ENCODE peak calls at places on chromosomes 2 and 18, in six cellular contexts. D, G, J, R, I and H are unnamed samples.
A peak's percentile ranks its signal among the peaks of the same experiment; 100 is the strongest.

GRCh38 chr2:216109962-216110614 is 940 bp downstream of the XRCC5 start:
- DNase-seq in G (peak; percentile 36), R (no peak), J (no peak), D (no peak), I (no peak), H (no peak)

GRCh38 chr2:60213865-60214657 is 339.4 kb downstream of the BCL11A start:
- DNase-seq in I (no peak), G (peak; percentile 10), D (peak; percentile 80), R (peak; percentile 59), J (peak; percentile 90), H (no peak)

GRCh38 chr2:211347328-211347727 is 790.9 kb downstream of the CPS1 start:
- DNase-seq in J (no peak), I (no peak), R (no peak), G (peak; percentile 18), D (no peak), H (no peak)

GRCh38 chr2:146986161-146986560 is 858.7 kb upstream of the ACVR2A start:
- DNase-seq in J (no peak), R (no peak), G (no peak), I (no peak), D (no peak), H (peak; percentile 25)

GRCh38 chr2:186308347-186308746 is 177.7 kb upstream of the ZC3H15 start:
- DNase-seq in J (no peak), I (no peak), R (no peak), D (no peak), G (no peak), H (peak; percentile 49)

GRCh38 chr2:239157269-239157668 is 243.6 kb downstream of the HDAC4 start:
- DNase-seq in J (no peak), I (no peak), R (peak; percentile 47), G (no peak), D (peak; percentile 44), H (no peak)

GRCh38 chr2:217923007-217923686 is 79.6 kb downstream of the TNS1 start:
- DNase-seq in I (no peak), G (no peak), D (no peak), J (no peak), R (no peak), H (no peak)

GRCh38 chr2:105857076-105857740 is 112.5 kb downstream of the NCK2 start:
- DNase-seq in G (no peak), I (no peak), J (no peak), D (no peak), R (no peak), H (no peak)

GRCh38 chr2:201633862-201634261 is 9.4 kb downstream of the TMEM237 start:
- DNase-seq in I (no peak), J (no peak), D (no peak), R (no peak), G (no peak), H (no peak)

GRCh38 chr2:66509326-66509811 is 74.4 kb downstream of the MEIS1 start:
- DNase-seq in D (no peak), G (no peak), J (no peak), I (peak; percentile 19), R (no peak), H (no peak)

GRCh38 chr18:54254265-54254758 is 15.0 kb upstream of the POLI start:
- DNase-seq in G (peak; percentile 53), D (peak; percentile 23), J (peak; percentile 67), I (no peak), R (no peak), H (no peak)

GRCh38 chr18:72542993-72543361 is 1.2 kb downstream of the CBLN2 start:
- DNase-seq in D (no peak), J (no peak), G (no peak), R (no peak), I (no peak), H (no peak)

GRCh38 chr2:202376460-202377307 is 557 bp downstream of the BMPR2 start:
- DNase-seq in D (peak; percentile 61), R (peak; percentile 73), J (peak; percentile 38), G (peak; percentile 48), I (no peak), H (no peak)

GRCh38 chr2:84959045-84959493 is 11.9 kb upstream of the KCMF1 start:
- DNase-seq in R (peak; percentile 42), J (peak; percentile 14), I (no peak), G (peak; percentile 82), D (no peak), H (peak; percentile 73)

GRCh38 chr2:23940262-23940975 is at the start of gene UBXN2A:
- DNase-seq in R (peak; percentile 90), I (no peak), G (peak; percentile 85), D (peak; percentile 74), J (peak; percentile 79), H (no peak)

GRCh38 chr18:9103488-9103887 is 989 bp downstream of the NDUFV2 start:
- DNase-seq in D (no peak), G (no peak), I (no peak), J (no peak), R (no peak), H (no peak)

GRCh38 chr2:222423632-222424280 is 587 bp upstream of the SGPP2 start:
- DNase-seq in G (no peak), R (no peak), J (no peak), D (no peak), I (no peak), H (peak; percentile 96)

GRCh38 chr2:236194786-236195185 is 26.6 kb upstream of the GBX2 start:
- DNase-seq in G (no peak), I (no peak), D (no peak), R (no peak), J (no peak), H (no peak)

GRCh38 chr18:61554946-61555361 is 221.7 kb downstream of the CDH20 start:
- DNase-seq in R (no peak), J (no peak), G (no peak), D (no peak), I (no peak), H (no peak)

GRCh38 chr2:234395801-234396478 is 100.9 kb downstream of the ARL4C start:
- DNase-seq in D (no peak), J (peak; percentile 15), R (no peak), I (no peak), G (no peak), H (no peak)

GRCh38 chr2:121479882-121480522 is 50.7 kb upstream of the RNU4ATAC start:
- DNase-seq in J (peak; percentile 76), D (peak; percentile 79), R (no peak), G (peak; percentile 49), I (no peak), H (peak; percentile 59)

GRCh38 chr2:24642351-24642750 is 150.8 kb downstream of the PTRHD1 start:
- DNase-seq in G (no peak), J (no peak), D (no peak), R (no peak), I (no peak), H (no peak)

GRCh38 chr2:45699032-45699658 is 47.7 kb downstream of the PRKCE start:
- DNase-seq in D (no peak), G (no peak), I (peak; percentile 39), R (no peak), J (no peak), H (peak; percentile 52)

DNA sequence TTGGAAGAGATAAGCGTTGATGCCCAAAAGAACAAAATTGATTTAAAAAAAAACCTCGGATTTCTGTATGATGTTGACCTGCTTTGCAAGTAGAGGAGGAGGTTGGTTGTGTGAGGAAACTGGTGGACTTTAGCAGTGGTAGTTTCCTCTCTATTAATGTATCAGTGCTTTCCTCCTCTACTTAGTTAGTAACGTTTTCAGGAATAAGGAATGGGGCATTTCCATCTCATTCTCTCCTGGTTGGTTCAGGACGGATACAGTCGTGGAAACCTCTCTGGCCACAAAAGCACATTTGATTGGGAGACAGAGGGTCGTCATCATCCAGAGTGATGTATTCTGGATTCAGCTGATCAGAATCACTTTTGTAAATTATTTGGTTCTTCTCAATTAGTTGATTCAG is 1.5 kb downstream of the FHOD3 start:
- DNase-seq in I (no peak), J (no peak), D (no peak), R (no peak), G (no peak), H (no peak)
- H3K4me3 ChIP-seq in I (no peak overlapping the region), J (no peak overlapping the region), D (no peak overlapping the region), R (no peak overlapping the region), G (no peak overlapping the region), H (peak overlapping the region; percentile 79)

DNA sequence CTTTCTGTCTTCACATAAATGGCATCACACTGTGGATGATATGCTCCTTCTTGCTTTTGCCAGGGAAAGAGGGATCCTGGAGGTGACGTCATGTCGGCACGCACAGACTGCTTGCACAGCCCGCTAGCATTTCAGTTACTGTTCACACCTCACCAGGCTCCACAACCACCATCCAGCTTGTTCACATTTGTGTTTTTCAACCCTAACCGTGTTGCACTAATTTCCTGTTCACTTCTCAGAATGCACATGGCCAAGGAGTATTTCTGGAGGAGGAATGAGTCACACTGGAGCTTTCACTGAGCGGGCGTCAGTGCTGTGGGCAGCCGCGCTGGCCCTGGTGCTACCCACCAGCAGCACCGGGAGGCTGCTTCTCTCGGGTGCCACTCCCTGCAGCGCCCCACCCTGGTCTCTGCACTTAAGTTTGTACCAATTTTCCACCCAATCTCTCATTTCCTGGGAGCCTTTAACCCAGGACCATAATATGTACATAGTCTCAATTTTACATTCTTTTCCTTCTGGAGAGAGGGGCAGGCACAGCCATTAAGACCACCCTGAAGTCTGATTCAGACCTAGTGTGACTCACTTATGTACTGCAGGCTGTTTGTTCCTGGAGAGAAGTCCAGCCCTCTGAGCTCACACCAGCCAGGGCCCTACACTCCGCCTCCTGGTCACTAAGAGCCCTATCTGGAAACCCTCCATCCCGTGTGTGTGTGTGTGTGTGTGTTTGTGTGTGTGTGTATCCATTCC is 65.1 kb downstream of the MBP start:
- DNase-seq in R (no peak), J (peak; percentile 71), I (peak; percentile 49), G (peak; percentile 93), D (peak; percentile 52), H (peak; percentile 70)
- TF ChIP-seq CTCF in R (no peak), J (no peak), I (peak; percentile 16), G (no peak), D (no peak), H (peak; percentile 27)

GRCh38 chr2:198006733-198007132 is 202.3 kb downstream of the PLCL1 start:
- DNase-seq in D (no peak), G (no peak), I (no peak), J (no peak), R (no peak), H (no peak)
- H3K4me3 ChIP-seq in D (no peak overlapping the region), G (no peak overlapping the region), I (no peak overlapping the region), J (no peak overlapping the region), R (no peak overlapping the region), H (no peak overlapping the region)

DNA sequence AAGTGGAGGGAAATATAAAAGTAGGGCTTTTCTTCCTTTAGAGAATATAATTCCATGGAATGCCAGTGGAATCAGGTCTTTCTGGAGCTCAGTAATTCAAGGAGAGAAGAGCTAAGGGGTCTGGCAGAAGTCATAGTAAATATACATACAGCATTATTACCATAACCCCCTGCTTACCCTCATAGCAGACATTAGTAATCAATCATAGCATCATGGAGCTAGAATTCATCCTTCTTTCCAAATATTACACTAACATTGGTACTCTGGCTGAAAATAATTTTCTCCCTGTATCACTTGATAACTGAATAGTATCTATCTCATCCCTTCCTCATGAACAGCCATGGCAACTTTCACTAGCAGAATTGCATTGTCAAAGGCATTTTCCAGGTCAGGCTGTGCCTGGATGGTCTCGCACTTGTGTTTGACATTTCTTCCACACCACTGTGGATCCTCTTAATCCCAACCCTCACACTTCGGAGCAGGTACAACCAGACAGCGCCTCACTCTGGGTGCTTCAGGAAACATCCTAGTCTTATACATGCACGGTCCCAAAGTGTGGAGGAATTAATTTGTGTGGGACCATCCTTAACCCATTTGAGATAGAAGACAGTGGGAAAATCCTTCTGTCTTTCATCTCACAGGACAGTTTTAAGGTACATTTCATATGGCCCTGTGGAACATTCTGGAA is 84.2 kb upstream of the SEC11C start:
- DNase-seq in I (no peak), G (peak; percentile 38), R (no peak), D (no peak), J (no peak), H (no peak)
- TF ChIP-seq CTCF in I (peak; percentile 24), G (no peak), R (no peak), D (no peak), J (no peak), H (peak; percentile 49)